ENCODE peak calls at places on chromosomes 5 and 9, in nine cellular contexts. One of them, this sample, is unnamed.

GRCh38 chr5:56329652-56330051 is 96.5 kb upstream of the ANKRD55 start:
- DNase-seq in neuronal stem cell: no peak
- DNase-seq in myocyte: no peak
- DNase-seq in activated CD4-positive, alpha-beta T cell treated with anti-CD3 and anti-CD28 coated beads, Interleukin-2, amount 50 U/mL, for 24 hours: no peak
- DNase-seq in fibroblast of the conjunctiva: no peak
- DNase-seq in AG08396: no peak
- DNase-seq in foreskin melanocyte: no peak
- DNase-seq in T-cell: no peak
- DNase-seq in mesothelial cell of epicardium: no peak
- DNase-seq in this sample: no peak

GRCh38 chr5:88787856-88788255 is 95.1 kb downstream of the MEF2C start:
- DNase-seq in mesothelial cell of epicardium: no peak
- DNase-seq in neuronal stem cell: no peak
- DNase-seq in AG08396: no peak
- DNase-seq in fibroblast of the conjunctiva: no peak
- DNase-seq in activated CD4-positive, alpha-beta T cell treated with anti-CD3 and anti-CD28 coated beads, Interleukin-2, amount 50 U/mL, for 24 hours: no peak
- DNase-seq in T-cell: no peak
- DNase-seq in myocyte: no peak
- DNase-seq in foreskin melanocyte: no peak
- DNase-seq in this sample: no peak

GRCh38 chr9:78971505-78971904 is 600.3 kb upstream of the TLE4 start:
- DNase-seq in mesothelial cell of epicardium: no peak
- DNase-seq in T-cell: no peak
- DNase-seq in activated CD4-positive, alpha-beta T cell treated with anti-CD3 and anti-CD28 coated beads, Interleukin-2, amount 50 U/mL, for 24 hours: no peak
- DNase-seq in AG08396: no peak
- DNase-seq in myocyte: peak; percentile 22
- DNase-seq in fibroblast of the conjunctiva: no peak
- DNase-seq in foreskin melanocyte: no peak
- DNase-seq in neuronal stem cell: no peak
- DNase-seq in this sample: no peak

GRCh38 chr5:68817696-68818695 is 275.8 kb upstream of the SLC30A5 start:
- DNase-seq in foreskin melanocyte: no peak
- DNase-seq in T-cell: no peak
- DNase-seq in neuronal stem cell: no peak
- DNase-seq in activated CD4-positive, alpha-beta T cell treated with anti-CD3 and anti-CD28 coated beads, Interleukin-2, amount 50 U/mL, for 24 hours: no peak
- DNase-seq in AG08396: no peak
- DNase-seq in fibroblast of the conjunctiva: no peak
- DNase-seq in myocyte: no peak
- DNase-seq in mesothelial cell of epicardium: no peak
- DNase-seq in this sample: no peak

GRCh38 chr5:116876240-116876840 is 301.7 kb upstream of the SEMA6A start:
- DNase-seq in myocyte: no peak
- DNase-seq in neuronal stem cell: no peak
- DNase-seq in T-cell: no peak
- DNase-seq in AG08396: no peak
- DNase-seq in fibroblast of the conjunctiva: no peak
- DNase-seq in mesothelial cell of epicardium: no peak
- DNase-seq in foreskin melanocyte: peak; percentile 46
- DNase-seq in activated CD4-positive, alpha-beta T cell treated with anti-CD3 and anti-CD28 coated beads, Interleukin-2, amount 50 U/mL, for 24 hours: no peak
- DNase-seq in this sample: no peak

GRCh38 chr9:70805953-70806352 is 315.5 kb downstream of the TRPM3 start:
- DNase-seq in neuronal stem cell: no peak
- DNase-seq in AG08396: no peak
- DNase-seq in T-cell: no peak
- DNase-seq in fibroblast of the conjunctiva: peak; percentile 67
- DNase-seq in activated CD4-positive, alpha-beta T cell treated with anti-CD3 and anti-CD28 coated beads, Interleukin-2, amount 50 U/mL, for 24 hours: no peak
- DNase-seq in mesothelial cell of epicardium: no peak
- DNase-seq in foreskin melanocyte: peak; percentile 60
- DNase-seq in myocyte: no peak
- DNase-seq in this sample: no peak

GRCh38 chr5:34035732-34036131 is 7.3 kb downstream of the C1QTNF3 start:
- DNase-seq in AG08396: no peak
- DNase-seq in myocyte: no peak
- DNase-seq in neuronal stem cell: no peak
- DNase-seq in activated CD4-positive, alpha-beta T cell treated with anti-CD3 and anti-CD28 coated beads, Interleukin-2, amount 50 U/mL, for 24 hours: no peak
- DNase-seq in mesothelial cell of epicardium: no peak
- DNase-seq in fibroblast of the conjunctiva: no peak
- DNase-seq in T-cell: no peak
- DNase-seq in foreskin melanocyte: no peak
- DNase-seq in this sample: no peak

GRCh38 chr5:11791777-11792176 is 112.5 kb downstream of the CTNND2 start:
- DNase-seq in foreskin melanocyte: no peak
- DNase-seq in myocyte: no peak
- DNase-seq in fibroblast of the conjunctiva: no peak
- DNase-seq in mesothelial cell of epicardium: no peak
- DNase-seq in AG08396: no peak
- DNase-seq in neuronal stem cell: no peak
- DNase-seq in activated CD4-positive, alpha-beta T cell treated with anti-CD3 and anti-CD28 coated beads, Interleukin-2, amount 50 U/mL, for 24 hours: no peak
- DNase-seq in T-cell: no peak
- DNase-seq in this sample: no peak

GRCh38 chr5:73302797-73303138 is 129.8 kb downstream of the TMEM174 start:
- DNase-seq in AG08396: no peak
- DNase-seq in mesothelial cell of epicardium: no peak
- DNase-seq in activated CD4-positive, alpha-beta T cell treated with anti-CD3 and anti-CD28 coated beads, Interleukin-2, amount 50 U/mL, for 24 hours: no peak
- DNase-seq in foreskin melanocyte: no peak
- DNase-seq in T-cell: no peak
- DNase-seq in neuronal stem cell: no peak
- DNase-seq in fibroblast of the conjunctiva: no peak
- DNase-seq in myocyte: no peak
- DNase-seq in this sample: no peak

GRCh38 chr9:123686131-123686848 is 243.6 kb downstream of the DENND1A start:
- DNase-seq in myocyte: peak; percentile 29
- DNase-seq in foreskin melanocyte: peak; percentile 40
- DNase-seq in AG08396: no peak
- DNase-seq in T-cell: no peak
- DNase-seq in activated CD4-positive, alpha-beta T cell treated with anti-CD3 and anti-CD28 coated beads, Interleukin-2, amount 50 U/mL, for 24 hours: no peak
- DNase-seq in fibroblast of the conjunctiva: no peak
- DNase-seq in mesothelial cell of epicardium: no peak
- DNase-seq in neuronal stem cell: no peak
- DNase-seq in this sample: no peak

GRCh38 chr5:126009566-126009965 is 413.6 kb upstream of the GRAMD2B start:
- DNase-seq in mesothelial cell of epicardium: no peak
- DNase-seq in activated CD4-positive, alpha-beta T cell treated with anti-CD3 and anti-CD28 coated beads, Interleukin-2, amount 50 U/mL, for 24 hours: no peak
- DNase-seq in myocyte: no peak
- DNase-seq in AG08396: no peak
- DNase-seq in fibroblast of the conjunctiva: no peak
- DNase-seq in T-cell: no peak
- DNase-seq in neuronal stem cell: no peak
- DNase-seq in foreskin melanocyte: no peak
- DNase-seq in this sample: no peak

GRCh38 chr5:154517181-154517580 is 39.2 kb upstream of the HAND1 start:
- DNase-seq in T-cell: no peak
- DNase-seq in myocyte: no peak
- DNase-seq in AG08396: no peak
- DNase-seq in activated CD4-positive, alpha-beta T cell treated with anti-CD3 and anti-CD28 coated beads, Interleukin-2, amount 50 U/mL, for 24 hours: no peak
- DNase-seq in mesothelial cell of epicardium: no peak
- DNase-seq in fibroblast of the conjunctiva: no peak
- DNase-seq in foreskin melanocyte: no peak
- DNase-seq in neuronal stem cell: no peak
- DNase-seq in this sample: no peak

GRCh38 chr5:5387789-5388188 is 34.7 kb upstream of the ICE1 start:
- DNase-seq in mesothelial cell of epicardium: no peak
- DNase-seq in activated CD4-positive, alpha-beta T cell treated with anti-CD3 and anti-CD28 coated beads, Interleukin-2, amount 50 U/mL, for 24 hours: no peak
- DNase-seq in myocyte: no peak
- DNase-seq in neuronal stem cell: no peak
- DNase-seq in T-cell: no peak
- DNase-seq in fibroblast of the conjunctiva: no peak
- DNase-seq in AG08396: no peak
- DNase-seq in foreskin melanocyte: no peak
- DNase-seq in this sample: no peak